ENCODE peak calls at places on chromosomes 5 and 9, in seven cellular contexts. Q is HT1080; I is HTR-8/SVneo; T is stimulated activated CD4-positive, alpha-beta T cell treated with anti-CD3 and anti-CD28 coated beads, Interleukin-12 subunit alpha, Interleukin-12 subunit beta, amount 100 ng/mL, for 4 hours; H is T-helper 2 cell; C is M059J; U is RWPE1. M is an unnamed sample.

GRCh38 chr9:120361531-120361930 is 218.4 kb downstream of the CDK5RAP2 start:
- DNase-seq in I (no peak), C (no peak), H (no peak), Q (no peak), T (no peak), U (no peak), M (no peak)

GRCh38 chr9:92668746-92669526 is 995 bp downstream of the IPPK start:
- DNase-seq in H (no peak), U (peak; percentile 94), C (peak; percentile 76), Q (peak; percentile 35), T (peak; percentile 32), I (peak; percentile 51), M (no peak)

GRCh38 chr5:15354011-15354410 is 146.0 kb upstream of the FBXL7 start:
- DNase-seq in C (no peak), T (no peak), U (no peak), I (no peak), H (no peak), Q (no peak), M (no peak)

GRCh38 chr5:14872070-14872989 is 752 bp upstream of the ANKH start:
- DNase-seq in H (peak; percentile 57), C (peak; percentile 49), T (peak; percentile 54), Q (peak; percentile 28), I (peak; percentile 57), U (no peak), M (peak; percentile 46)

GRCh38 chr9:76893395-76893932 is 12.4 kb downstream of the PRUNE2 start:
- DNase-seq in H (no peak), C (no peak), T (no peak), U (no peak), I (no peak), Q (no peak), M (no peak)

GRCh38 chr5:65213921-65214525 is 267.7 kb downstream of the ADAMTS6 start:
- DNase-seq in Q (peak; percentile 40), T (no peak), H (no peak), C (peak; percentile 45), U (peak; percentile 35), I (peak; percentile 20), M (no peak)

GRCh38 chr9:83472764-83473163 is 65.4 kb downstream of the FRMD3 start:
- DNase-seq in U (no peak), C (no peak), Q (peak; percentile 7), T (no peak), I (no peak), H (no peak), M (no peak)

GRCh38 chr9:69874301-69875060 is 53.9 kb downstream of the CFAP95 start:
- DNase-seq in T (no peak), C (peak; percentile 60), I (no peak), U (no peak), Q (peak; percentile 8), H (no peak), M (no peak)

GRCh38 chr5:17114715-17115599 is 102.5 kb upstream of the BASP1 start:
- DNase-seq in C (no peak), Q (no peak), T (no peak), U (no peak), H (no peak), I (no peak), M (no peak)

GRCh38 chr9:97790542-97790941 is 62.5 kb upstream of the FOXE1 start:
- DNase-seq in T (no peak), H (no peak), C (no peak), Q (no peak), I (no peak), U (no peak), M (no peak)

GRCh38 chr5:181223041-181223728 is at the start of gene TRIM41:
- DNase-seq in C (peak; percentile 98), T (peak; percentile 97), Q (peak; percentile 98), H (peak; percentile 95), U (peak; percentile 93), I (peak; percentile 87), M (peak; percentile 97)

GRCh38 chr5:48192-48591 is 43.8 kb upstream of the PLEKHG4B start:
- DNase-seq in T (no peak), U (no peak), C (no peak), Q (no peak), I (no peak), H (no peak), M (no peak)

GRCh38 chr5:180643191-180643851 is 6.1 kb downstream of the FLT4 start:
- DNase-seq in I (no peak), Q (no peak), C (no peak), U (no peak), H (no peak), T (no peak), M (no peak)

M was measured in central memory CD4-positive, alpha-beta T cell.